ENCODE peak calls at places on chromosomes 11 and 22, in four cellular contexts. D, E, B and X are unnamed samples.
A peak's percentile ranks its signal among the peaks of the same experiment; 100 is the strongest.

GRCh38 chr11:9506489-9507343 is 45.9 kb downstream of the ZNF143 start:
- DNase-seq in E (peak; percentile 76), D (peak; percentile 46), B (peak; percentile 85), X (peak; percentile 37)

GRCh38 chr11:65742353-65742752 is 21.8 kb upstream of the RNASEH2C start:
- DNase-seq in E (no peak), D (no peak), B (no peak), X (no peak)

GRCh38 chr11:125390949-125391348 is 105.1 kb downstream of the FEZ1 start:
- DNase-seq in E (peak; percentile 21), B (peak; percentile 46), D (no peak), X (no peak)

GRCh38 chr11:120540744-120541143 is 29.2 kb downstream of the GRIK4 start:
- DNase-seq in D (no peak), E (no peak), B (no peak), X (no peak)

GRCh38 chr11:88538088-88538487 is 200.6 kb upstream of the CTSC start:
- DNase-seq in B (peak; percentile 78), E (peak; percentile 67), D (no peak), X (no peak)

GRCh38 chr11:17548444-17548843 is 1.4 kb downstream of the OTOG start:
- DNase-seq in D (no peak), B (peak; percentile 26), E (no peak), X (no peak)

GRCh38 chr22:37442537-37442936 is 15.3 kb upstream of the ELFN2 start:
- DNase-seq in B (peak; percentile 57), E (peak; percentile 68), D (no peak), X (no peak)

GRCh38 chr11:57474017-57474750 is 13.9 kb downstream of the RTN4RL2 start:
- DNase-seq in D (no peak), E (no peak), B (peak; percentile 32), X (no peak)

GRCh38 chr22:43440556-43440955 is 28.7 kb downstream of the MPPED1 start:
- DNase-seq in D (no peak), B (no peak), E (no peak), X (no peak)